ENCODE peak calls at places on chromosome 3, in eight cellular contexts. O is caudate nucleus, Z is ACHN, J is GM13976, Q is osteoblast, R is NCI-H2171 treated with DMSO at 0.1 percent for 48 hours, Y is upper lobe of right lung, P is colonic mucosa. T is an unnamed sample.

GRCh38 chr3:48445277-48445882 is 1.2 kb upstream of the ATRIP start:
- DNase-seq in O (no peak), Z (no peak), J (no peak), Q (peak), R (no peak), Y (no peak), P (no peak), T (no peak)

GRCh38 chr3:152331018-152331541 is 62.4 kb downstream of the MBNL1 start:
- DNase-seq in O (no peak), Z (peak), J (no peak), Q (peak), R (no peak), Y (no peak), P (peak), T (peak)

GRCh38 chr3:13707456-13707855 is 158.5 kb downstream of the FBLN2 start:
- DNase-seq in O (no peak), Z (no peak), J (no peak), Q (no peak), R (no peak), Y (peak), P (no peak), T (no peak)

GRCh38 chr3:10285742-10286524 is 6.8 kb downstream of the GHRL start:
- DNase-seq in O (peak), Z (no peak), J (no peak), Q (no peak), R (no peak), Y (no peak), P (no peak), T (no peak)

GRCh38 chr3:57557088-57557537 is 1.0 kb downstream of the PDE12 start:
- DNase-seq in O (no peak), Z (peak), J (peak), Q (peak), R (no peak), Y (no peak), P (peak), T (no peak)

GRCh38 chr3:151197981-151198767 is 4.8 kb downstream of the GPR171 start:
- DNase-seq in O (no peak), Z (peak), J (no peak), Q (no peak), R (no peak), Y (no peak), P (no peak), T (no peak)

GRCh38 chr3:126050050-126050392 is 33.9 kb downstream of the SLC41A3 start:
- DNase-seq in O (no peak), Z (no peak), J (no peak), Q (peak), R (no peak), Y (peak), P (no peak), T (no peak)

GRCh38 chr3:171282041-171282440 is 178.2 kb downstream of the TNIK start:
- DNase-seq in O (no peak), Z (peak), J (no peak), Q (no peak), R (peak), Y (no peak), P (peak), T (no peak)

GRCh38 chr3:73787620-73788019 is 162.9 kb upstream of the PDZRN3 start:
- DNase-seq in O (no peak), Z (no peak), J (no peak), Q (no peak), R (no peak), Y (no peak), P (no peak), T (no peak)

GRCh38 chr3:151268267-151269235 is 9.8 kb downstream of the P2RY14 start:
- DNase-seq in O (no peak), Z (no peak), J (no peak), Q (peak), R (no peak), Y (no peak), P (no peak), T (no peak)

GRCh38 chr3:171049831-171050444 is 23.4 kb upstream of the SLC2A2 start:
- DNase-seq in O (peak), Z (peak), J (peak), Q (peak), R (peak), Y (peak), P (peak), T (peak)

GRCh38 chr3:129606522-129607390 is at the start of gene PLXND1:
- DNase-seq in O (no peak), Z (peak), J (peak), Q (peak), R (peak), Y (peak), P (peak), T (peak)

T was measured in H4.